ENCODE peak calls at places on chromosomes 7 and 10, in four cellular contexts. D is H7, I is ovary, L is iris pigment epithelial cell. A is an unnamed sample.

GRCh38 chr7:22474645-22475044 is 25.3 kb downstream of the STEAP1B start:
- DNase-seq in D (no peak), I (no peak), L (no peak), A (no peak)

GRCh38 chr7:1550005-1550845 is 5.8 kb downstream of the TMEM184A start:
- DNase-seq in D (no peak), I (no peak), L (no peak), A (no peak)

GRCh38 chr10:94403823-94404228 is 1.5 kb downstream of the TBC1D12 start:
- DNase-seq in D (no peak), I (no peak), L (peak; percentile 63), A (peak; percentile 21)

GRCh38 chr7:46218461-46219202 is 297.6 kb upstream of the IGFBP3 start:
- DNase-seq in D (no peak), I (no peak), L (no peak), A (no peak)

GRCh38 chr10:93462881-93463280 is 19.3 kb downstream of the MYOF start:
- DNase-seq in D (no peak), I (no peak), L (peak; percentile 85), A (no peak)

GRCh38 chr7:46932656-46933424 is 649.1 kb downstream of the TNS3 start:
- DNase-seq in D (no peak), I (peak; percentile 26), L (peak; percentile 98), A (peak; percentile 93)

GRCh38 chr7:149720372-149721083 is 52.9 kb downstream of the ZNF467 start:
- DNase-seq in D (no peak), I (no peak), L (no peak), A (no peak)

GRCh38 chr10:90857635-90858488 is at the start of gene HTR7:
- DNase-seq in D (peak; percentile 93), I (peak; percentile 64), L (peak; percentile 47), A (peak; percentile 58)

GRCh38 chr7:128909605-128910568 is 622 bp downstream of the KCP start:
- DNase-seq in D (peak; percentile 86), I (no peak), L (peak; percentile 25), A (no peak)

GRCh38 chr10:112672706-112673105 is 225.7 kb downstream of the VTI1A start:
- DNase-seq in D (no peak), I (no peak), L (no peak), A (no peak)

GRCh38 chr7:128408709-128409434 is 910 bp downstream of the IMPDH1 start:
- DNase-seq in D (peak; percentile 78), I (peak; percentile 62), L (peak; percentile 58), A (no peak)

GRCh38 chr10:88962336-88962735 is 9.8 kb upstream of the ACTA2 start:
- DNase-seq in D (no peak), I (no peak), L (no peak), A (no peak)

GRCh38 chr7:64875258-64875657 is 27.8 kb upstream of the ZNF273 start:
- DNase-seq in D (peak; percentile 14), I (no peak), L (no peak), A (no peak)

GRCh38 chr7:15507708-15508107 is 54.1 kb downstream of the AGMO start:
- DNase-seq in D (no peak), I (no peak), L (no peak), A (no peak)

GRCh38 chr10:13915710-13916109 is 328.9 kb downstream of the PRPF18 start:
- DNase-seq in D (no peak), I (no peak), L (no peak), A (peak; percentile 66)

GRCh38 chr7:139203992-139204391 is 27.0 kb upstream of the UBN2 start:
- DNase-seq in D (no peak), I (no peak), L (peak; percentile 3), A (no peak)

GRCh38 chr10:113273877-113274829 is 278.7 kb upstream of the HABP2 start:
- DNase-seq in D (no peak), I (no peak), L (no peak), A (no peak)

GRCh38 chr7:29106128-29106988 is 40.0 kb downstream of the CPVL start:
- DNase-seq in D (peak; percentile 13), I (no peak), L (peak; percentile 67), A (peak; percentile 68)

GRCh38 chr7:135716677-135717238 is 11.2 kb downstream of the SLC13A4 start:
- DNase-seq in D (no peak), I (no peak), L (peak; percentile 81), A (peak; percentile 80)

GRCh38 chr7:32936686-32937085 is 20.6 kb upstream of the FKBP9 start:
- DNase-seq in D (no peak), I (no peak), L (no peak), A (no peak)

GRCh38 chr10:123999956-124000615 is 93.3 kb downstream of the CHST15 start:
- DNase-seq in D (peak; percentile 38), I (no peak), L (no peak), A (no peak)

GRCh38 chr7:81150951-81151361 is 232.1 kb upstream of the SEMA3C start:
- DNase-seq in D (no peak), I (no peak), L (peak; percentile 40), A (peak; percentile 85)

GRCh38 chr10:18333616-18334015 is 193.4 kb downstream of the CACNB2 start:
- DNase-seq in D (no peak), I (no peak), L (no peak), A (no peak)

GRCh38 chr7:101021703-101022102 is 1.8 kb downstream of the MUC17 start:
- DNase-seq in D (no peak), I (no peak), L (no peak), A (no peak)

GRCh38 chr10:926075-926698 is 5.3 kb downstream of the LARP4B start:
- DNase-seq in D (no peak), I (no peak), L (no peak), A (no peak)

GRCh38 chr7:27897441-27897847 is 157.5 kb downstream of the TAX1BP1 start:
- DNase-seq in D (no peak), I (no peak), L (no peak), A (no peak)

GRCh38 chr10:126049741-126050140 is 153.4 kb downstream of the FANK1 start:
- DNase-seq in D (no peak), I (no peak), L (peak; percentile 62), A (peak; percentile 31)

GRCh38 chr7:79923953-79924352 is 210.7 kb upstream of the GNAI1 start:
- DNase-seq in D (no peak), I (no peak), L (peak; percentile 58), A (peak; percentile 16)

GRCh38 chr7:88254721-88255120 is 34.9 kb upstream of the SRI start:
- DNase-seq in D (no peak), I (no peak), L (peak; percentile 4), A (peak; percentile 64)

GRCh38 chr7:117458977-117459583 is 20.7 kb upstream of the CFTR start:
- DNase-seq in D (no peak), I (no peak), L (peak; percentile 44), A (peak; percentile 36)

GRCh38 chr7:120991570-120991969 is 3.1 kb downstream of the CPED1 start:
- DNase-seq in D (no peak), I (no peak), L (peak; percentile 82), A (peak; percentile 62)

GRCh38 chr7:54260868-54261475 is 281.2 kb upstream of the VSTM2A start:
- DNase-seq in D (no peak), I (no peak), L (peak; percentile 28), A (peak; percentile 100)

A was measured in LHCN-M2.